ENCODE peak calls at places on chromosomes 2 and 18, in nine cellular contexts. S is AG04449, M is AG04450, G is RWPE1, B is cardiac muscle cell, I is fibroblast of lung, H is left lung, X is fibroblast of the aortic adventitia, W is H9. P is an unnamed sample.

GRCh38 chr2:58387701-58388100 is 146.6 kb upstream of the FANCL start:
- DNase-seq in X (no peak), S (no peak), W (no peak), I (no peak), H (no peak), G (peak), B (no peak), M (no peak), P (no peak)

GRCh38 chr18:48814490-48815181 is 136.1 kb downstream of the SMAD7 start:
- DNase-seq in S (no peak), X (no peak), G (no peak), H (no peak), M (no peak), B (no peak), W (peak), I (peak), P (no peak)

GRCh38 chr2:20474757-20475566 is 28.1 kb downstream of the RHOB start:
- DNase-seq in G (no peak), W (no peak), B (no peak), M (no peak), I (no peak), H (no peak), S (no peak), X (no peak), P (no peak)

GRCh38 chr2:20106746-20107145 is 55.3 kb upstream of the LAPTM4A start:
- DNase-seq in X (no peak), W (peak), S (no peak), G (peak), M (no peak), I (peak), H (peak), B (peak), P (peak)

GRCh38 chr2:86337235-86338099 is at the start of gene REEP1:
- DNase-seq in H (peak), B (peak), I (no peak), S (no peak), X (no peak), G (peak), M (no peak), W (peak), P (peak)

GRCh38 chr2:59182249-59182648 is 941.1 kb upstream of the FANCL start:
- DNase-seq in X (no peak), S (no peak), I (no peak), M (no peak), B (no peak), G (peak), W (peak), H (no peak), P (peak)

GRCh38 chr2:62760026-62760425 is 54.5 kb downstream of the EHBP1 start:
- DNase-seq in S (no peak), W (no peak), M (no peak), X (no peak), H (no peak), B (no peak), I (no peak), G (no peak), P (no peak)

GRCh38 chr2:104849618-104850097 is 4.3 kb upstream of the POU3F3 start:
- DNase-seq in X (peak), H (peak), S (peak), M (peak), W (peak), B (peak), G (no peak), I (peak), P (peak)

GRCh38 chr2:239890347-239890746 is 134.8 kb downstream of the NDUFA10 start:
- DNase-seq in H (no peak), S (no peak), X (no peak), G (no peak), B (peak), W (peak), M (no peak), I (no peak), P (no peak)

GRCh38 chr2:168964251-168964807 is 63.2 kb downstream of the G6PC2 start:
- DNase-seq in H (no peak), S (no peak), X (no peak), B (no peak), I (no peak), G (no peak), W (no peak), M (no peak), P (no peak)

GRCh38 chr2:71348302-71348701 is 16.7 kb downstream of the ZNF638 start:
- DNase-seq in B (peak), G (no peak), S (no peak), W (no peak), M (peak), X (peak), H (no peak), I (peak), P (no peak)

GRCh38 chr2:43333656-43334144 is 107.3 kb upstream of the ZFP36L2 start:
- DNase-seq in H (no peak), W (no peak), B (peak), G (peak), M (no peak), X (peak), I (peak), S (no peak), P (no peak)

GRCh38 chr2:121211251-121211650 is 73.8 kb downstream of the TFCP2L1 start:
- DNase-seq in X (no peak), H (peak), G (no peak), B (no peak), M (no peak), W (no peak), S (no peak), I (no peak), P (no peak)

GRCh38 chr2:39492095-39492590 is 55.1 kb upstream of the MAP4K3 start:
- DNase-seq in H (no peak), G (peak), M (peak), S (peak), I (peak), B (peak), W (no peak), X (peak), P (no peak)

GRCh38 chr2:12770569-12770968 is 53.8 kb downstream of the TRIB2 start:
- DNase-seq in I (no peak), B (no peak), W (no peak), X (no peak), G (no peak), M (no peak), H (no peak), S (no peak), P (no peak)

GRCh38 chr2:241859436-241860183 is 916 bp upstream of the PDCD1 start:
- DNase-seq in W (no peak), S (no peak), H (peak), G (no peak), X (peak), I (peak), M (no peak), B (peak), P (no peak)

GRCh38 chr2:83650897-83651296 is 808.2 kb downstream of the SUCLG1 start:
- DNase-seq in G (no peak), I (peak), S (no peak), B (peak), W (no peak), X (peak), M (no peak), H (no peak), P (no peak)

GRCh38 chr2:55555977-55556376 is 36.5 kb downstream of the CFAP36 start:
- DNase-seq in B (peak), W (no peak), M (no peak), X (peak), G (peak), S (no peak), I (no peak), H (no peak), P (no peak)

GRCh38 chr18:8116346-8117007 is 492.8 kb upstream of the RAB12 start:
- DNase-seq in H (no peak), S (no peak), X (peak), M (no peak), G (peak), B (peak), I (peak), W (no peak), P (no peak)

GRCh38 chr2:46873632-46874068 is 42.0 kb downstream of the MCFD2 start:
- DNase-seq in B (peak), S (peak), X (peak), G (peak), I (peak), W (peak), H (no peak), M (peak), P (no peak)

GRCh38 chr2:240566203-240567136 is 1.8 kb upstream of the RNPEPL1 start:
- DNase-seq in H (peak), I (peak), X (peak), M (no peak), W (peak), G (peak), B (peak), S (no peak), P (peak)

GRCh38 chr18:34444622-34445021 is 219.9 kb upstream of the NOL4 start:
- DNase-seq in G (no peak), I (no peak), W (no peak), M (no peak), H (no peak), B (no peak), X (no peak), S (no peak), P (no peak)

GRCh38 chr2:961786-962185 is 11.1 kb downstream of the SNTG2 start:
- DNase-seq in I (no peak), M (no peak), G (no peak), X (no peak), B (no peak), W (no peak), S (no peak), H (no peak), P (no peak)

GRCh38 chr2:45439788-45440773 is 171.0 kb downstream of the SRBD1 start:
- DNase-seq in I (peak), S (no peak), X (peak), H (no peak), G (no peak), W (no peak), B (peak), M (no peak), P (no peak)

GRCh38 chr2:109644571-109645275 is 30.6 kb downstream of the SOWAHC start:
- DNase-seq in B (no peak), S (no peak), W (peak), X (peak), H (no peak), I (no peak), M (no peak), G (no peak), P (peak)

GRCh38 chr2:10773841-10774341 is 38.7 kb downstream of the PDIA6 start:
- DNase-seq in X (no peak), H (peak), B (no peak), I (no peak), S (no peak), W (no peak), G (peak), M (no peak), P (no peak)

GRCh38 chr2:35468271-35468670 is 887.3 kb upstream of the CRIM1 start:
- DNase-seq in G (no peak), S (no peak), X (no peak), B (no peak), I (no peak), M (no peak), W (no peak), H (no peak), P (no peak)

GRCh38 chr2:7692657-7693161 is 775.5 kb downstream of the RNF144A start:
- DNase-seq in W (no peak), M (no peak), G (peak), S (peak), X (peak), I (peak), B (peak), H (no peak), P (no peak)

GRCh38 chr2:149729575-149729974 is 142.0 kb upstream of the MMADHC start:
- DNase-seq in I (no peak), X (no peak), H (no peak), S (no peak), G (no peak), M (no peak), W (no peak), B (no peak), P (no peak)

GRCh38 chr2:236642584-236643291 is 73.1 kb downstream of the ACKR3 start:
- DNase-seq in G (peak), B (peak), M (peak), S (peak), X (peak), I (peak), H (no peak), W (peak), P (no peak)

GRCh38 chr2:190036071-190036470 is 26.5 kb downstream of the MSTN start:
- DNase-seq in X (no peak), W (no peak), G (no peak), I (no peak), M (no peak), B (no peak), H (no peak), S (no peak), P (no peak)

GRCh38 chr2:31429759-31430438 is 15.4 kb upstream of the XDH start:
- DNase-seq in M (no peak), S (no peak), B (no peak), W (no peak), H (no peak), X (peak), G (peak), I (no peak), P (no peak)

GRCh38 chr2:23709311-23709710 is 217.6 kb downstream of the ATAD2B start:
- DNase-seq in G (no peak), M (no peak), B (no peak), H (no peak), W (no peak), I (no peak), S (no peak), X (no peak), P (no peak)

GRCh38 chr2:232339121-232340081 is 39.1 kb upstream of the ALPP start:
- DNase-seq in I (no peak), W (peak), M (no peak), X (no peak), S (no peak), H (peak), B (no peak), G (no peak), P (no peak)
- TF ChIP-seq CTCF in I (no peak), W (peak), M (no peak), X (no peak), S (no peak), H (no peak), B (peak), G (no peak), P (peak)

GRCh38 chr2:29878898-29879297 is 42.5 kb downstream of the ALK start:
- DNase-seq in I (no peak), M (no peak), W (no peak), X (no peak), B (no peak), G (peak), H (no peak), S (no peak), P (no peak)
- TF ChIP-seq CTCF in I (no peak), M (no peak), W (no peak), X (no peak), B (no peak), G (no peak), H (no peak), S (no peak), P (no peak)

DNA sequence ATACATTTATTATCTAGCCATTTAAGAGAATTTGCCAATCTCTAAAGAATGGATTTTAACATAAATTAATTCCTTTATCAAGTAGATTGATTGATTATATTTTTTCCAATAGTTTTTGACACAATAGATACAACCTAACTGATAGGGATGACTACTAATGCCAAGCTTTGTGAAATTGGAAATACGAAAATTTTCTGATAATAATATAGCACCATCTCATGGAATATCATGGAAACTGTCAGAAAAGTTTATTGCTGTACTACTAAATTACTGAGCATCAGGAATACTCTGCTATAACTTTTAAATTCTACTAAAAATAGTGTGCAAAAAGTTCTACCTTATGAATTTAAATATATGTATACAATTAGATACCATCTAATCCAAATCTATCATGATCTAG is 101.8 kb upstream of the MAP2 start:
- DNase-seq in B (no peak), S (no peak), G (no peak), H (no peak), M (no peak), X (no peak), I (no peak), W (no peak), P (no peak)
- TF ChIP-seq CTCF in B (no peak), S (no peak), G (peak), H (no peak), M (no peak), X (peak), I (no peak), W (peak), P (no peak)

DNA sequence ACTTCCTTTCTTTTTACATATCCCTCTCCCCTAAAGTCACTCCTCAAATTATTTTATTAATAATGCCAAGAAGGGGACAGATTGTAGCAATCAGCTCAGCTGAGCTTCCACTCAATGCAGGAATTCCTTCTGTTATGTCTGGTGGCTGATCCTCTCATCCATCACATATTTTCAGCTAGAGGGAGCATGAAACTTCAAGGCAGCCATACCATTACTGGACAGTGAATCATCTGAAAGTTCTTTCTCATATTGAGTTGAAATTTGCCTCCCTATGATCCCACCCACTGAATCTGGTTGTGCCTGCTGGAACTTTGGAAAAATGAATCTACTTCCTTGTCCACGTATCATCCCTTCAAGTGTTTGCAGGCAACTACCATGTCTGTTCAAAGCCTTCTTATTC is 11.2 kb downstream of the ZNF385B start:
- DNase-seq in M (peak), X (peak), B (peak), G (peak), W (no peak), S (peak), H (no peak), I (peak), P (no peak)
- TF ChIP-seq CTCF in M (peak), X (peak), B (peak), G (no peak), W (no peak), S (peak), H (no peak), I (peak), P (no peak)

GRCh38 chr18:68667121-68667520 is 47.8 kb downstream of the TMX3 start:
- DNase-seq in M (no peak), I (peak), X (peak), W (no peak), S (no peak), B (peak), H (no peak), G (no peak), P (no peak)

GRCh38 chr18:68666316-68666715 is 48.6 kb downstream of the TMX3 start:
- DNase-seq in S (no peak), B (peak), G (no peak), H (no peak), W (no peak), X (peak), M (no peak), I (peak), P (no peak)

GRCh38 chr18:68660355-68661183 is 54.3 kb downstream of the TMX3 start:
- DNase-seq in G (peak), H (no peak), X (peak), B (peak), S (no peak), M (no peak), W (no peak), I (peak), P (no peak)

GRCh38 chr18:68665623-68666022 is 49.3 kb downstream of the TMX3 start:
- DNase-seq in I (no peak), G (no peak), W (no peak), S (no peak), B (no peak), X (no peak), M (no peak), H (no peak), P (no peak)

GRCh38 chr18:68662779-68663178 is 52.1 kb downstream of the TMX3 start:
- DNase-seq in H (no peak), I (peak), W (no peak), B (peak), G (no peak), M (no peak), X (peak), S (no peak), P (no peak)
- TF ChIP-seq CTCF in H (no peak), I (no peak), W (peak), B (peak), G (no peak), M (peak), X (peak), S (no peak), P (peak)

GRCh38 chr2:157307021-157307420 is 18.6 kb downstream of the ERMN start:
- DNase-seq in G (no peak), S (no peak), W (no peak), M (no peak), X (no peak), I (no peak), H (no peak), B (no peak), P (no peak)
- TF ChIP-seq CTCF in G (no peak), S (peak), W (peak), M (peak), X (peak), I (peak), H (no peak), B (peak), P (peak)

GRCh38 chr2:27264753-27265535 is 2.1 kb upstream of the SLC30A3 start:
- DNase-seq in G (peak), H (peak), X (no peak), B (peak), I (peak), W (peak), M (no peak), S (no peak), P (peak)
- TF ChIP-seq CTCF in G (peak), H (peak), X (peak), B (peak), I (peak), W (peak), M (peak), S (peak), P (peak)

DNA sequence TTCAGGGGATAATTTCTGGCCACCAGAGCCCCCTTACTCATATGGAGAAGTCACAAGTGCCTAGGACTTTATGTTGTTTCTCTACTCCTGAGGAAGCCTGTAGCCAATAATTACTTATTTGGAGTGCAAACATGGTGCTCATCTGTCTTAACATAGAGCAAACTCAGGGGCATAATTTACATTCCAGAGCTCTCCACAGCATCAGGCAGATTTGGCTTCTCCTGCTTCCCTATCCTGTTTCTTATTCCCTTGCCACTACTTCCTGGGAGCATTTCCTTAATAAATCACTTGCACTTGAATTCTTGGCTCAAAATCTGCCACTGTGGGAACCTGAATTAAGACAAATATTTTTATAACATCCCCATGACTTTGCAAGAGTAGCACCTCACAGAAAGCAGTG is 960.9 kb downstream of the SOCS6 start:
- DNase-seq in X (peak), S (no peak), W (no peak), B (peak), M (no peak), H (no peak), G (no peak), I (no peak), P (no peak)
- TF ChIP-seq CTCF in X (no peak), S (no peak), W (no peak), B (no peak), M (no peak), H (no peak), G (no peak), I (no peak), P (no peak)

P was measured in neural crest cell.